ENCODE peak calls at places on chromosomes 13 and 19, in five cellular contexts. C is stimulated activated CD8-positive, alpha-beta memory T cell treated with anti-CD3 and anti-CD28 coated beads, Interleukin-2, amount 100 ng/mL, for 1 hour; X is nephron progenitor cell; B is NCI-H748 treated with DMSO at 0.1 percent for 48 hours; W is HEK293T. N is an unnamed sample.

GRCh38 chr13:72920097-72920496 is 138.2 kb downstream of the PIBF1 start:
- DNase-seq in C (no peak), X (no peak), B (no peak), W (no peak), N (no peak)

GRCh38 chr19:55652311-55653078 is 2.3 kb upstream of the U2AF2 start:
- DNase-seq in C (no peak), X (no peak), B (no peak), W (no peak), N (no peak)

GRCh38 chr13:23883255-23883654 is 5.9 kb downstream of the MIPEP start:
- DNase-seq in C (no peak), X (no peak), B (no peak), W (no peak), N (no peak)

GRCh38 chr13:46527237-46527636 is 25.7 kb upstream of the LRCH1 start:
- DNase-seq in C (no peak), X (no peak), B (no peak), W (no peak), N (no peak)

GRCh38 chr19:44939668-44940067 is 2.4 kb upstream of the APOC4 start:
- DNase-seq in C (no peak), X (no peak), B (no peak), W (no peak), N (no peak)

GRCh38 chr19:55632463-55632834 is 8.1 kb upstream of the ZNF784 start:
- DNase-seq in C (peak), X (peak), B (peak), W (peak), N (peak)

GRCh38 chr19:48997972-48998371 is 4.3 kb downstream of the RUVBL2 start:
- DNase-seq in C (no peak), X (peak), B (peak), W (peak), N (no peak)

GRCh38 chr13:32682130-32682529 is 95.9 kb downstream of the PDS5B start:
- DNase-seq in C (no peak), X (no peak), B (no peak), W (no peak), N (no peak)

GRCh38 chr19:47373246-47374240 is 24.4 kb downstream of the DHX34 start:
- DNase-seq in C (no peak), X (no peak), B (no peak), W (no peak), N (no peak)

GRCh38 chr19:4977299-4978174 is 8.6 kb downstream of the KDM4B start:
- DNase-seq in C (no peak), X (no peak), B (no peak), W (no peak), N (no peak)

GRCh38 chr13:24632382-24633121 is 47.7 kb upstream of the ATP12A start:
- DNase-seq in C (no peak), X (no peak), B (no peak), W (no peak), N (no peak)

GRCh38 chr13:65638572-65639168 is 1591.5 kb downstream of the PCDH9 start:
- DNase-seq in C (no peak), X (peak), B (peak), W (peak), N (peak)

GRCh38 chr13:33678084-33678483 is 139.9 kb upstream of the RFC3 start:
- DNase-seq in C (no peak), X (no peak), B (no peak), W (peak), N (no peak)

GRCh38 chr19:3392480-3392879 is 26.1 kb downstream of the NFIC start:
- DNase-seq in C (no peak), X (no peak), B (no peak), W (no peak), N (no peak)

GRCh38 chr19:50290775-50291174 is 38.4 kb downstream of the KCNC3 start:
- DNase-seq in C (no peak), X (no peak), B (no peak), W (no peak), N (no peak)

GRCh38 chr13:61148211-61148610 is 267.4 kb downstream of the PCDH20 start:
- DNase-seq in C (no peak), X (no peak), B (no peak), W (no peak), N (no peak)

GRCh38 chr13:73076013-73076412 is 17.2 kb downstream of the KLF5 start:
- DNase-seq in C (no peak), X (no peak), B (no peak), W (no peak), N (no peak)

GRCh38 chr13:100197591-100198365 is 108.9 kb downstream of the PCCA start:
- DNase-seq in C (no peak), X (no peak), B (no peak), W (no peak), N (no peak)

GRCh38 chr19:55146078-55146647 is 2.8 kb downstream of the TNNT1 start:
- DNase-seq in C (no peak), X (peak), B (peak), W (peak), N (no peak)

GRCh38 chr19:40525234-40526051 is 51.2 kb upstream of the SHKBP1 start:
- DNase-seq in C (no peak), X (no peak), B (no peak), W (no peak), N (no peak)

GRCh38 chr19:36257512-36257876 is 42.6 kb downstream of the ZNF146 start:
- DNase-seq in C (no peak), X (peak), B (peak), W (no peak), N (no peak)

GRCh38 chr19:17555929-17556813 is 722 bp downstream of the COLGALT1 start:
- DNase-seq in C (no peak), X (peak), B (no peak), W (no peak), N (no peak)

GRCh38 chr13:73943965-73944233 is 190.3 kb downstream of the KLF12 start:
- DNase-seq in C (no peak), X (no peak), B (no peak), W (no peak), N (no peak)

GRCh38 chr13:52599853-52600603 is 42.2 kb upstream of the HNRNPA1L2 start:
- DNase-seq in C (no peak), X (peak), B (no peak), W (peak), N (no peak)

GRCh38 chr13:94696171-94696570 is 16.2 kb downstream of the SOX21 start:
- DNase-seq in C (no peak), X (no peak), B (no peak), W (no peak), N (no peak)

GRCh38 chr19:33248954-33249613 is 23.4 kb upstream of the SLC7A10 start:
- DNase-seq in C (no peak), X (no peak), B (no peak), W (no peak), N (no peak)

GRCh38 chr19:2394054-2394668 is 33.2 kb downstream of the TIMM13 start:
- DNase-seq in C (no peak), X (no peak), B (no peak), W (no peak), N (no peak)

GRCh38 chr19:46076951-46077814 is 36.4 kb upstream of the IGFL4 start:
- DNase-seq in C (no peak), X (peak), B (peak), W (peak), N (peak)

GRCh38 chr19:6057651-6058365 is 52.5 kb downstream of the RFX2 start:
- DNase-seq in C (no peak), X (no peak), B (no peak), W (no peak), N (no peak)

N was measured in HS-5.